ENCODE peak calls at places on chromosomes 6 and 20, in ten cellular contexts. Y, Q, B, C, A, S, D, X, N and Z are unnamed samples.

GRCh38 chr6:25027221-25027916 is 91.6 kb upstream of the RIPOR2 start:
- DNase-seq in N (peak; percentile 63), Q (peak; percentile 85), Y (no peak), X (no peak), B (no peak), C (no peak), D (peak; percentile 44), S (no peak), A (no peak), Z (peak; percentile 53)

GRCh38 chr6:28537065-28537464 is 11.4 kb downstream of the GPX5 start:
- DNase-seq in N (no peak), Y (peak; percentile 13), D (no peak), Q (no peak), S (no peak), A (no peak), C (peak; percentile 36), B (no peak), X (no peak), Z (no peak)

GRCh38 chr6:145732788-145733187 is 2.5 kb downstream of the EPM2A start:
- DNase-seq in N (no peak), B (no peak), A (no peak), C (no peak), S (no peak), D (peak; percentile 8), X (no peak), Y (no peak), Q (no peak), Z (no peak)

GRCh38 chr6:169167581-169168301 is 85.9 kb downstream of the THBS2 start:
- DNase-seq in Y (no peak), C (no peak), N (no peak), A (peak; percentile 53), S (peak; percentile 76), Q (no peak), X (no peak), B (peak; percentile 56), D (no peak), Z (no peak)

GRCh38 chr6:55399331-55399730 is 72.1 kb downstream of the GFRAL start:
- DNase-seq in S (no peak), N (no peak), B (no peak), D (no peak), C (peak; percentile 41), Q (no peak), Y (no peak), A (no peak), X (no peak), Z (no peak)

GRCh38 chr6:4345543-4345942 is 210.2 kb upstream of the ECI2 start:
- DNase-seq in C (no peak), D (no peak), Y (no peak), A (no peak), X (no peak), B (no peak), N (no peak), S (no peak), Q (no peak), Z (no peak)

GRCh38 chr20:47427067-47427466 is 70.6 kb upstream of the ZMYND8 start:
- DNase-seq in X (no peak), N (no peak), A (no peak), S (no peak), Q (no peak), C (no peak), D (no peak), Y (no peak), B (no peak), Z (no peak)

GRCh38 chr20:52496191-52496590 is 304.6 kb upstream of the ZFP64 start:
- DNase-seq in X (no peak), S (no peak), A (no peak), Y (no peak), Q (no peak), C (peak; percentile 32), D (no peak), B (no peak), N (no peak), Z (no peak)

GRCh38 chr6:64890609-64891008 is 816.4 kb downstream of the EYS start:
- DNase-seq in A (no peak), C (no peak), Q (no peak), D (no peak), B (no peak), Y (no peak), X (no peak), S (no peak), N (no peak), Z (no peak)

GRCh38 chr20:61979701-61980635 is 85.7 kb downstream of the TAF4 start:
- DNase-seq in A (no peak), B (peak; percentile 54), D (no peak), Y (no peak), S (no peak), C (no peak), X (no peak), Q (no peak), N (no peak), Z (no peak)

GRCh38 chr6:36851149-36851614 is 11.9 kb upstream of the CPNE5 start:
- DNase-seq in N (no peak), Y (peak; percentile 87), C (peak; percentile 76), D (peak; percentile 50), B (peak; percentile 87), Q (no peak), A (no peak), X (no peak), S (peak; percentile 56), Z (peak; percentile 77)

GRCh38 chr20:13336308-13337089 is 115.4 kb downstream of the ISM1 start:
- DNase-seq in X (peak; percentile 43), Q (no peak), A (no peak), B (no peak), Y (no peak), D (no peak), N (no peak), S (no peak), C (peak; percentile 81), Z (no peak)

GRCh38 chr6:31090973-31091364 is 21.4 kb downstream of the C6orf15 start:
- DNase-seq in B (no peak), D (no peak), S (no peak), C (no peak), X (no peak), Q (no peak), Y (no peak), N (no peak), A (no peak), Z (peak; percentile 48)

GRCh38 chr6:41670703-41671360 is 32.6 kb downstream of the MDFI start:
- DNase-seq in S (no peak), D (no peak), Q (peak; percentile 8), Y (no peak), N (no peak), C (no peak), A (no peak), B (no peak), X (no peak), Z (no peak)

GRCh38 chr20:8642247-8642646 is 426.6 kb upstream of the PLCB4 start:
- DNase-seq in X (no peak), B (no peak), C (no peak), D (no peak), A (no peak), Y (no peak), S (no peak), N (no peak), Q (no peak), Z (no peak)

GRCh38 chr6:110491644-110492317 is 15.4 kb upstream of the SLC22A16 start:
- DNase-seq in S (no peak), C (peak; percentile 62), A (no peak), N (no peak), Q (no peak), D (no peak), X (no peak), Y (no peak), B (no peak), Z (no peak)
- H3K4me3 ChIP-seq in S (no peak overlapping the region), C (peak overlapping the region; percentile 17), A (no peak overlapping the region), N (no peak overlapping the region), Q (no peak overlapping the region), D (no peak overlapping the region), X (no peak overlapping the region), Y (no peak overlapping the region), B (no peak overlapping the region), Z (no peak overlapping the region)

DNA sequence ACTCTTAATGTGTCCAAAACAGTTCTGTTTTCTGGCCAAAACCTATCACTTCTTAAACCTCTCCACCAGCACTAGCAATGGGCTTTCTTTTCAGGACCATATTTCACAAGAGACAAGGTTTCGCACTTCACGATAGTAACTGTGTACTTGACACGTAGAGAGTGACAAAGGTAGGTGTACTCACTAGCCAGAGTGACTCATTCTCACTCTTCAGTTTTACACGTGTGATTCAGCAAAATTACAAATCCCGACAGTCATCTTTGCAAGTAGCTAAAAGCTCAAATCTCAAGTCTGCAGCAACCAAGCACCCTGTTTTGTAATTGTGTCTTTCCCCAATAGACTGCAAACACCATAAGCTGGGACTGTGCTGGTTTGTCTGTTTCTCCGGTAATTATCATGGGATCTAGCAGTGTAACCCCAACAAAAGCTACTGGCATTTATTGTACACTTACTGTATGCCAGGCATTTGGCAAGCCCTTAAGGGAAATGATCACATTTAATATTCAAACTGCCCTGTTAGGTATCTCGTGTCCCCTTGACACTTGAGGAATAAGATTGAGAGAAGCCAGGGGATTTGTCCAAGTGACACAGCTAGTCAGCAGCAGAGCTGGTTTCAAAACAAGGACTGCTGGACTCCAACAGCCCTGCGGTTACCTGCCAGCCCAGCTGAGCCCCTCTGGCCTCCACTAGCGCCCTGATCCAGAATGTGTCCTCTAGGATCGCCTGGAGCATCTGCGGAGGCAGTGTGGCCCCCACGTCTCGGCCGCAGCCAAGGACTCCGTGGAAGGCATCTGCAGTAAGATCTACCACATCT is 9.9 kb downstream of the PCIF1 start:
- DNase-seq in X (no peak), N (no peak), A (no peak), D (no peak), B (no peak), Y (no peak), C (peak; percentile 85), Q (no peak), S (no peak), Z (no peak)
- H3K27ac ChIP-seq in X (peak overlapping the region; percentile 34), N (no peak overlapping the region), A (no peak overlapping the region), D (no peak overlapping the region), B (no peak overlapping the region), Y (no peak overlapping the region), C (peak overlapping the region; percentile 56), Q (no peak overlapping the region), S (no peak overlapping the region), Z (no peak overlapping the region)

DNA sequence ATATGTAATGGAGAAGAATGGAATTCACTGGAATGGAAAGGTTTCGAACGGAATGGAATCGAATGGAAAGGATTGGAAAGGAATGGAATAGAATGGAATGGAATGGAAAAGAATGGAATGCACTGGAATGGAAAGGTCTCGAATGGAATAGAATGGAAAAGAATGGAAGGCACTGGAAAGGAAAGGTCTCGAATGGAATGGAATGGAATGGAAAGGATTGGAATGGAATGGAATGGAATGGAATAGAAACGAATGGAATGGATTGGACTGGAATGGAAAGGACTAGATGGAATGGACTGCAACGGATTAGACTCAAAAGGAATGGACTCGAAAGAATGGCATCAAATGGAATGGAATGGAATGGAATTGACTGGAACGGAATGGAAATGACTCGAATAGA is 20.5 kb upstream of the DEFB115 start:
- DNase-seq in D (no peak), S (no peak), N (no peak), B (no peak), C (no peak), X (no peak), Y (no peak), A (no peak), Q (no peak), Z (no peak)
- H3K9me3 ChIP-seq in D (no peaks in the 10 kb centered on the region), S (peaks cover 13% of the 10 kb centered on the region), N (peaks cover 11% of the 10 kb centered on the region), B (peaks cover 70% of the 10 kb centered on the region), C (peaks cover 4% of the 10 kb centered on the region), X (no peaks in the 10 kb centered on the region), Y (peaks cover 25% of the 10 kb centered on the region), A (no peaks in the 10 kb centered on the region), Q (peaks cover 24% of the 10 kb centered on the region), Z (no peaks in the 10 kb centered on the region)

DNA sequence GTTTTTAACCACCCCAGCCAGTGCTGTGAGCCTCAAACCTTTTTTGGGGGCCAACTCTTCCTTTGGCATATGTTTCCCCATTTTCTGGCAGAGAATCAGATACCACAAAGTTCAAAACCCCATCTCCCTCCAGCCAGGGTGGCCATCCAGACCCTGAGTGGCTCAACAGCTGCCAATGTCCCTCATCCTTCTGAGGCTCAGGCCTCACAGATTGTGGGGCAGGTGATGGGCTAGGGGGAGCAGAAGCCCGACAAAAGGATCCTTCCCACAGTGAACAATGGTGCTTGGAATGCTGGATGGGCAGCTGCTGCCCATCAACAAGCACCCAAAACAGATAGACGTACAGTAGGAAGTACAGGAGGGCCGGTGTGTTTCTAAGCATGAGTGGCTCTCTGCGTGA is 42.6 kb upstream of the IL17A start:
- DNase-seq in C (no peak), A (no peak), D (no peak), N (no peak), B (no peak), S (no peak), X (no peak), Q (no peak), Y (no peak), Z (no peak)
- H3K4me3 ChIP-seq in C (no peak overlapping the region), A (no peak overlapping the region), D (no peak overlapping the region), N (no peak overlapping the region), B (no peak overlapping the region), S (no peak overlapping the region), X (no peak overlapping the region), Q (no peak overlapping the region), Y (no peak overlapping the region), Z (no peak overlapping the region)